ENCODE peak calls at places on chromosomes 16 and 17, in four cellular contexts. L is effector memory CD4-positive, alpha-beta T cell; K is MM.1S; S is choroid plexus epithelial cell. I is an unnamed sample.

GRCh38 chr16:78375055-78375679 is 275.7 kb downstream of the WWOX start:
- DNase-seq in L (no peak), K (no peak), S (no peak), I (no peak)

GRCh38 chr17:74711058-74711824 is 1.5 kb downstream of the CD300LF start:
- DNase-seq in L (no peak), K (no peak), S (no peak), I (no peak)

GRCh38 chr16:23949630-23950290 is 114.0 kb downstream of the PRKCB start:
- DNase-seq in L (peak), K (no peak), S (no peak), I (peak)

GRCh38 chr16:52547001-52547833 is at the start of gene TOX3:
- DNase-seq in L (no peak), K (no peak), S (no peak), I (no peak)

GRCh38 chr17:71975998-71976649 is 144.7 kb upstream of the SOX9 start:
- DNase-seq in L (no peak), K (no peak), S (peak), I (no peak)

GRCh38 chr17:77332034-77332971 is 191.5 kb downstream of the SEC14L1 start:
- DNase-seq in L (peak), K (peak), S (peak), I (peak)

GRCh38 chr16:77223184-77223583 is 24.0 kb downstream of the SYCE1L start:
- DNase-seq in L (no peak), K (no peak), S (no peak), I (no peak)

GRCh38 chr17:79050591-79050990 is 24.0 kb upstream of the ENGASE start:
- DNase-seq in L (no peak), K (no peak), S (no peak), I (no peak)

GRCh38 chr16:79628501-79628975 is 28.0 kb upstream of the MAF start:
- DNase-seq in L (no peak), K (peak), S (peak), I (no peak)

GRCh38 chr16:3770530-3770929 is 53.2 kb upstream of the TRAP1 start:
- DNase-seq in L (no peak), K (no peak), S (no peak), I (no peak)

GRCh38 chr16:15507299-15507958 is 73.0 kb downstream of the BMERB1 start:
- DNase-seq in L (no peak), K (no peak), S (peak), I (no peak)

GRCh38 chr17:36600936-36601302 is 464 bp upstream of the MRM1 start:
- DNase-seq in L (no peak), K (peak), S (peak), I (peak)

GRCh38 chr16:86732621-86733297 is 154.4 kb downstream of the FOXL1 start:
- DNase-seq in L (no peak), K (no peak), S (no peak), I (no peak)

GRCh38 chr16:54359086-54359485 is 72.5 kb upstream of the IRX3 start:
- DNase-seq in L (no peak), K (no peak), S (no peak), I (no peak)

GRCh38 chr17:82931696-82932060 is 91.9 kb upstream of the ZNF750 start:
- DNase-seq in L (no peak), K (no peak), S (peak), I (no peak)

GRCh38 chr16:68360971-68361370 is 50.2 kb downstream of the PRMT7 start:
- DNase-seq in L (no peak), K (no peak), S (no peak), I (no peak)

GRCh38 chr16:71367243-71367976 is 8.9 kb downstream of the CALB2 start:
- DNase-seq in L (no peak), K (peak), S (peak), I (no peak)

GRCh38 chr17:8324913-8325312 is 14.7 kb upstream of the ODF4 start:
- DNase-seq in L (no peak), K (no peak), S (no peak), I (no peak)

GRCh38 chr17:8322078-8322477 is 12.0 kb downstream of the ARHGEF15 start:
- DNase-seq in L (no peak), K (no peak), S (no peak), I (no peak)

GRCh38 chr17:8324132-8324531 is 14.1 kb downstream of the ARHGEF15 start:
- DNase-seq in L (no peak), K (no peak), S (no peak), I (no peak)

GRCh38 chr17:8332128-8332527 is 7.5 kb upstream of the ODF4 start:
- DNase-seq in L (no peak), K (no peak), S (no peak), I (no peak)

DNA sequence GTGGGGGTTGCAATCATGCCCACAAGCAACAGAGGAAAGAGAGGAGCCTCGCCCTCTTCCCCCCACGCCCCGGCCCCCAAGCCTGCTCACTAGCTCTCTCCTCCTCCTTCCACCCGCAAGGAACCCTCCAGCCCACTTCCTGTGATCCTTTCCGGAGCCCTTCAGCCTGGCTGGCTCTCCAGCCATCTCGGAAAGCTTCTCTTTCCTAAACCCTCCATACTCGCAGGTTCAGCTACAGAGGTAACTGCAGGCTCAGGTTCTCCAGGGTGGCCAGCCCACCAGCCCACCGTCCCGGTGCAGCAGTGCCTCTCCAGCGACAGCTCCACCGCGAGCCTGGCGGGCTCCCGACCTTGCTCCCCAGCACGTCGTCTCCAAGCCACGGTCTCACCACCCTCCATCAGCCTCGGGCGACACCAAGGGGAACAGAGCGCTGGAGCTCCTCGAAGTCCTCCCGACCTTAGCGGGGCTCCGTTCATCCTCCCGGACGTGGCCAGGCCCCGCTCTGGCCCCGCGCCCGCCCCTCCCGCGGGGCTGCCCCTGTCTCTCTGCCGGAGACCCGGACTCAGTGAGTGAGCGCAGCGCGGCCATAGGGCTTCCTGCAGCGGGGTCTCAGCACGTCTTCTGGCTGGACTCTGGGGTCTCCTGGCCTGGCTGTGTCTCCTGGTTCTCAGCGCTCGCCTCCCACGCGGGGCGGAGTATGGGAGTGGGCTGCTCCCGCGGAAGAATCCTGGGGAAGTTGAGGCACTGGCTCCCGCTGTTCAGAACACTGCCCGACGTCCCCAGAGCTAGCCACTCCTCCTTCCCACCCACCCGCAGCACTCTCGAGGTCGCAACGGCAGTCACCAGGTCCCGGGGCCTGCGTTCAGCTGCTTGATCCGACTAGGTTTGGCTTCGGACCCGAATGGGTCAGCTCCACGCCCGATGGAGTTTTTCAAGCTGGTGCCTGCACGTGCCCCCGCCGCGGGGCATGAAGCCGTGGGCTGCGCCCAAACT is 12.8 kb upstream of the ODF4 start:
- DNase-seq in L (no peak), K (no peak), S (peak), I (no peak)
- H3K4me3 ChIP-seq in L (peak), K (peak), S (peak), I (peak)

GRCh38 chr16:81036751-81037350 is 1.2 kb downstream of the ATMIN start:
- DNase-seq in L (no peak), K (no peak), S (no peak), I (no peak)
- H3K4me3 ChIP-seq in L (peak), K (peak), S (peak), I (peak)

GRCh38 chr17:7440113-7440822 is 956 bp downstream of the FGF11 start:
- DNase-seq in L (no peak), K (no peak), S (no peak), I (no peak)
- H3K4me3 ChIP-seq in L (peak), K (no peak), S (peak), I (no peak)

DNA sequence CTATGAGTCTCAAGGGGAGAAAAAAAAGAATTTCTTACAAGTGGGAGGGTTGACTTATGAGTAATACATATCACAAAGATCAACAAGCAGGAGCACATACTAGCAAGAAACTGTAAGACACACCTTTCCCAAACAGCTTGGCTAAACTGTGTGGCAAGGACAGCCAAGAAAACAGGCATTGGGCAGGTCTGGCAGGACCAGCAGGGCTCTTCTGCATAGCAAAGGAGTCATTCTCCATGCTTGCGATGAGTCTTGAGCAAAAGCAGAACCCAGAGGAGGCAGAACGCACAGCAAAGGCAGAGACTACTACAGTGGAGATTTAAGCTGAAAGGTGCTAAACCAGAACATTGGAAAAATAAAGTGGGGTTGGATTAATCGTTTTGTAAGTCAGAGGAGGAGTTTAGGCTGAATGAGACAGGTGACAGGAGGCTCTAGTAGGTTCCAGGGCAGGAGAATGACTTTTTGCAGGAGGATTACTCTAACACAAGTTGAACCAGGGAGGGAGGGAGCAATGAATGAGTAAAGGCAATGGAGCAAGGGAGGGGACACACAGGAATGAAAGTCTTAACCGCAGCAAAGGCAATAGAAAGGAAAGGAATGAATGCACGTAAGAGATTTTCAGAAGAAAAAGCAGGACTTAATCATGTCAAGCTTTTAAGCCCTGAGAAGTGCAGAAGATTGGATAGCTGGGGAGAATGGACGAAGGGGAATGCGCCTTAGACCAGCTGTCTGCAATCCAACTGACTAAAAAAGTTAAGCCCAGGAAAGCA is 2.7 kb downstream of the N4BP1 start:
- DNase-seq in L (no peak), K (no peak), S (peak), I (no peak)
- H3K4me3 ChIP-seq in L (no peak), K (peak), S (peak), I (no peak)

GRCh38 chr17:27807567-27808470 is 7.5 kb upstream of the NOS2 start:
- DNase-seq in L (peak), K (peak), S (no peak), I (peak)
- H3K4me3 ChIP-seq in L (peak), K (peak), S (no peak), I (peak)

GRCh38 chr16:1532081-1532760 is 1.2 kb upstream of the TMEM204 start:
- DNase-seq in L (no peak), K (no peak), S (no peak), I (no peak)

GRCh38 chr16:1533443-1533951 is at the start of gene TMEM204:
- DNase-seq in L (no peak), K (no peak), S (peak), I (no peak)

GRCh38 chr16:1531638-1531910 is 1.9 kb upstream of the TMEM204 start:
- DNase-seq in L (no peak), K (no peak), S (no peak), I (no peak)

GRCh38 chr16:1534021-1535020 is 855 bp downstream of the TMEM204 start:
- DNase-seq in L (no peak), K (no peak), S (no peak), I (no peak)

GRCh38 chr16:1532771-1533170 is 695 bp upstream of the TMEM204 start:
- DNase-seq in L (no peak), K (no peak), S (no peak), I (no peak)
- H3K4me3 ChIP-seq in L (peak), K (no peak), S (no peak), I (no peak)

DNA sequence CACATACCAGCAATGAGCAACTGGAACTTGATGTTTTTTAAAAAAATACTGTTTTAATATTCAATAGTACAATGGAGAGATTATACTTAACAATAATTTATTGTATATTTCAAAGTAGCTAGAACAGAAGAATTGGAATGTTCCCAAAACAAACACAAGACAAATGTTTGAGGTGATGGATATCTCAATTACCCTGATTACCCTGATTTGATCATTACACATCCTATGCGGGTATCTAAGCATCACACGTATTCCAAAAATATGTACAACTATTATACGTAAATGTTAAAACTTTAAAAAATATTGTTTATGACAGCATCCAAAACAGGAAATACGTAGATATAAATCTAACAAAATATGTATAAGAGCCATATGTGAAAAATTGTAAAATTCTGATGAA is 96.8 kb downstream of the DYNLRB2 start:
- DNase-seq in L (no peak), K (no peak), S (no peak), I (no peak)
- H3K4me3 ChIP-seq in L (no peak), K (no peak), S (no peak), I (no peak)

GRCh38 chr17:54971147-54971546 is 2.6 kb downstream of the STXBP4 start:
- DNase-seq in L (no peak), K (no peak), S (no peak), I (no peak)
- H3K4me3 ChIP-seq in L (no peak), K (no peak), S (no peak), I (no peak)

I was measured in Jurkat, Clone E6-1.